ENCODE peak calls at places on chromosome 21, in five cellular contexts. E is stimulated activated CD4-positive, alpha-beta T cell treated with anti-CD3 and anti-CD28 coated beads, Interleukin-2, amount 100 ng/mL, for 24 hours; I is Right ventricle myocardium superior; W is NCI-H2171; Y is activated T-helper 1 cell treated with anti-CD3 and anti-CD28 coated beads, Interleukin-2, amount 50 U/mL, for 16 hours. B is an unnamed sample.

GRCh38 chr21:42860345-42860744 is 19.0 kb downstream of the WDR4 start:
- DNase-seq in E (no peak), I (no peak), W (no peak), Y (no peak), B (no peak)

GRCh38 chr21:35142036-35142825 is 93.1 kb upstream of the RUNX1 start:
- DNase-seq in E (no peak), I (no peak), W (no peak), Y (no peak), B (no peak)

GRCh38 chr21:28393279-28393678 is 599.4 kb downstream of the LTN1 start:
- DNase-seq in E (no peak), I (no peak), W (peak), Y (no peak), B (no peak)

GRCh38 chr21:33026299-33026858 is 644 bp downstream of the OLIG2 start:
- DNase-seq in E (no peak), I (no peak), W (no peak), Y (no peak), B (peak)

GRCh38 chr21:39022901-39023693 is 160.2 kb downstream of the PSMG1 start:
- DNase-seq in E (no peak), I (peak), W (no peak), Y (no peak), B (no peak)

GRCh38 chr21:43031121-43031624 is 44.5 kb downstream of the CBS start:
- DNase-seq in E (no peak), I (no peak), W (no peak), Y (no peak), B (no peak)

GRCh38 chr21:42624095-42624830 is 29.2 kb upstream of the PDE9A start:
- DNase-seq in E (no peak), I (no peak), W (no peak), Y (no peak), B (no peak)

GRCh38 chr21:31204801-31205200 is 139.3 kb downstream of the TIAM1 start:
- DNase-seq in E (no peak), I (no peak), W (peak), Y (no peak), B (no peak)

GRCh38 chr21:28186604-28187003 is 806.1 kb downstream of the LTN1 start:
- DNase-seq in E (no peak), I (no peak), W (no peak), Y (no peak), B (no peak)

GRCh38 chr21:46674430-46675007 is 39.0 kb downstream of the PRMT2 start:
- DNase-seq in E (no peak), I (no peak), W (no peak), Y (no peak), B (no peak)

GRCh38 chr21:41766883-41767605 is at the start of gene RIPK4:
- DNase-seq in E (peak), I (no peak), W (peak), Y (peak), B (no peak)

GRCh38 chr21:16837319-16837718 is 675.5 kb upstream of the CXADR start:
- DNase-seq in E (no peak), I (no peak), W (no peak), Y (no peak), B (no peak)

GRCh38 chr21:26148071-26148470 is 22.5 kb downstream of the APP start:
- DNase-seq in E (no peak), I (no peak), W (no peak), Y (no peak), B (no peak)

GRCh38 chr21:29433366-29434059 is 134.8 kb downstream of the BACH1 start:
- DNase-seq in E (no peak), I (no peak), W (no peak), Y (no peak), B (no peak)

GRCh38 chr21:44681861-44682579 is at the start of gene KRTAP12-1:
- DNase-seq in E (no peak), I (no peak), W (peak), Y (no peak), B (no peak)

GRCh38 chr21:45336870-45337269 is 49.2 kb upstream of the POFUT2 start:
- DNase-seq in E (no peak), I (peak), W (no peak), Y (no peak), B (no peak)

GRCh38 chr21:36450511-36450910 is 29.4 kb downstream of the CLDN14 start:
- DNase-seq in E (no peak), I (no peak), W (no peak), Y (no peak), B (no peak)

GRCh38 chr21:36235058-36235582 is 78.5 kb downstream of the DOP1B start:
- DNase-seq in E (no peak), I (no peak), W (no peak), Y (no peak), B (no peak)

GRCh38 chr21:37737996-37738395 is 178.3 kb downstream of the KCNJ6 start:
- DNase-seq in E (no peak), I (no peak), W (no peak), Y (no peak), B (no peak)

GRCh38 chr21:36976882-36977651 is 10.6 kb upstream of the HLCS start:
- DNase-seq in E (peak), I (no peak), W (peak), Y (no peak), B (peak)

GRCh38 chr21:44965251-44966022 is 25.6 kb downstream of the SLX9 start:
- DNase-seq in E (peak), I (no peak), W (no peak), Y (no peak), B (peak)

GRCh38 chr21:28579986-28580550 is 412.6 kb downstream of the LTN1 start:
- DNase-seq in E (no peak), I (no peak), W (no peak), Y (no peak), B (no peak)

GRCh38 chr21:37186983-37187382 is 80.2 kb downstream of the VPS26C start:
- DNase-seq in E (no peak), I (no peak), W (no peak), Y (no peak), B (no peak)

GRCh38 chr21:42833859-42834729 is 45.2 kb downstream of the WDR4 start:
- DNase-seq in E (no peak), I (no peak), W (no peak), Y (no peak), B (no peak)

GRCh38 chr21:46500224-46500861 is 41.7 kb downstream of the DIP2A start:
- DNase-seq in E (no peak), I (no peak), W (no peak), Y (no peak), B (no peak)

GRCh38 chr21:45747802-45748445 is 104.4 kb downstream of the PCBP3 start:
- DNase-seq in E (no peak), I (no peak), W (peak), Y (no peak), B (no peak)

GRCh38 chr21:43921979-43922945 is 57.2 kb downstream of the AGPAT3 start:
- DNase-seq in E (peak), I (no peak), W (no peak), Y (peak), B (peak)

GRCh38 chr21:45994086-45994661 is 12.6 kb downstream of the COL6A1 start:
- DNase-seq in E (no peak), I (peak), W (no peak), Y (no peak), B (no peak)